ENCODE peak calls at places on chromosomes 1 and 21, in four cellular contexts. R is vagina, A is ovary, W is fibroblast of pulmonary artery. C is an unnamed sample.
A peak's percentile ranks its signal among the peaks of the same experiment; 100 is the strongest.

GRCh38 chr1:162984699-162985098 is 84.5 kb upstream of the RGS4 start:
- DNase-seq in R (no peak), A (no peak), W (peak; percentile 96), C (no peak)

GRCh38 chr1:8020032-8020431 is 6.1 kb downstream of the ERRFI1 start:
- DNase-seq in R (no peak), A (no peak), W (peak; percentile 64), C (no peak)

GRCh38 chr1:234708700-234709395 is 98.9 kb upstream of the IRF2BP2 start:
- DNase-seq in R (peak; percentile 93), A (no peak), W (no peak), C (no peak)

GRCh38 chr1:55309053-55309452 is 93.9 kb upstream of the USP24 start:
- DNase-seq in R (no peak), A (no peak), W (peak; percentile 41), C (no peak)

GRCh38 chr1:9465640-9466039 is 73.6 kb upstream of the SLC25A33 start:
- DNase-seq in R (no peak), A (no peak), W (no peak), C (no peak)

GRCh38 chr1:84146375-84147032 is 2.4 kb downstream of the PRKACB start:
- DNase-seq in R (no peak), A (no peak), W (peak; percentile 67), C (peak; percentile 34)

GRCh38 chr21:30839304-30839703 is 9.7 kb upstream of the KRTAP7-1 start:
- DNase-seq in R (no peak), A (no peak), W (peak; percentile 0), C (no peak)

GRCh38 chr1:26531651-26532131 is 2.1 kb downstream of the RPS6KA1 start:
- DNase-seq in R (no peak), A (no peak), W (no peak), C (no peak)

GRCh38 chr1:208942394-208942793 is 641.1 kb upstream of the CAMK1G start:
- DNase-seq in R (no peak), A (no peak), W (peak; percentile 61), C (no peak)

GRCh38 chr21:17622018-17622417 is 9.3 kb upstream of the BTG3 start:
- DNase-seq in R (no peak), A (no peak), W (no peak), C (no peak)

GRCh38 chr1:235266967-235267366 is 61.0 kb downstream of the ARID4B start:
- DNase-seq in R (no peak), A (no peak), W (no peak), C (no peak)

GRCh38 chr1:20719871-20720620 is 2.2 kb upstream of the KIF17 start:
- DNase-seq in R (no peak), A (peak; percentile 9), W (no peak), C (no peak)

GRCh38 chr21:44375281-44375651 is 21.8 kb downstream of the TRPM2 start:
- DNase-seq in R (no peak), A (peak; percentile 17), W (no peak), C (no peak)

GRCh38 chr1:36372617-36373016 is 13.1 kb downstream of the STK40 start:
- DNase-seq in R (no peak), A (no peak), W (no peak), C (no peak)

GRCh38 chr1:167460836-167461235 is 57.5 kb downstream of the CD247 start:
- DNase-seq in R (no peak), A (peak; percentile 25), W (no peak), C (no peak)

GRCh38 chr1:100924991-100925390 is 29.1 kb downstream of the SLC30A7 start:
- DNase-seq in R (no peak), A (no peak), W (no peak), C (no peak)

GRCh38 chr1:161085165-161085564 is 4.2 kb downstream of the NECTIN4 start:
- DNase-seq in R (no peak), A (no peak), W (no peak), C (no peak)

GRCh38 chr1:230785643-230786405 is 38.6 kb downstream of the CAPN9 start:
- DNase-seq in R (no peak), A (no peak), W (no peak), C (no peak)

GRCh38 chr1:7389201-7389785 is 381.8 kb upstream of the VAMP3 start:
- DNase-seq in R (no peak), A (no peak), W (no peak), C (no peak)

GRCh38 chr21:44372616-44373015 is 19.2 kb downstream of the TRPM2 start:
- DNase-seq in R (no peak), A (peak; percentile 7), W (no peak), C (no peak)

GRCh38 chr1:110242062-110242461 is 31.9 kb downstream of the KCNC4 start:
- DNase-seq in R (no peak), A (no peak), W (no peak), C (no peak)

GRCh38 chr21:38534591-38534990 is 36.3 kb upstream of the ERG start:
- DNase-seq in R (no peak), A (no peak), W (no peak), C (no peak)

GRCh38 chr1:27952147-27952546 is 7.6 kb upstream of the XKR8 start:
- DNase-seq in R (no peak), A (no peak), W (no peak), C (no peak)

GRCh38 chr1:58539553-58539952 is 7.0 kb downstream of the OMA1 start:
- DNase-seq in R (no peak), A (no peak), W (peak; percentile 44), C (no peak)

GRCh38 chr1:222912730-222913129 is 97.9 kb downstream of the DISP1 start:
- DNase-seq in R (no peak), A (no peak), W (peak; percentile 49), C (no peak)

GRCh38 chr21:46126321-46127238 is 28.7 kb downstream of the COL6A2 start:
- DNase-seq in R (no peak), A (peak; percentile 44), W (no peak), C (no peak)

GRCh38 chr1:211517006-211517405 is 25.0 kb upstream of the RD3 start:
- DNase-seq in R (no peak), A (no peak), W (no peak), C (no peak)

GRCh38 chr1:36763771-36764170 is 270.5 kb downstream of the GRIK3 start:
- DNase-seq in R (no peak), A (no peak), W (no peak), C (no peak)

GRCh38 chr21:28086861-28087581 is 905.7 kb downstream of the LTN1 start:
- DNase-seq in R (no peak), A (no peak), W (no peak), C (no peak)

GRCh38 chr21:28090546-28090945 is 902.1 kb downstream of the LTN1 start:
- DNase-seq in R (no peak), A (no peak), W (no peak), C (no peak)

GRCh38 chr21:28091500-28091899 is 901.2 kb downstream of the LTN1 start:
- DNase-seq in R (no peak), A (no peak), W (no peak), C (no peak)

GRCh38 chr21:28084951-28085350 is 907.7 kb downstream of the LTN1 start:
- DNase-seq in R (no peak), A (no peak), W (no peak), C (no peak)

DNA sequence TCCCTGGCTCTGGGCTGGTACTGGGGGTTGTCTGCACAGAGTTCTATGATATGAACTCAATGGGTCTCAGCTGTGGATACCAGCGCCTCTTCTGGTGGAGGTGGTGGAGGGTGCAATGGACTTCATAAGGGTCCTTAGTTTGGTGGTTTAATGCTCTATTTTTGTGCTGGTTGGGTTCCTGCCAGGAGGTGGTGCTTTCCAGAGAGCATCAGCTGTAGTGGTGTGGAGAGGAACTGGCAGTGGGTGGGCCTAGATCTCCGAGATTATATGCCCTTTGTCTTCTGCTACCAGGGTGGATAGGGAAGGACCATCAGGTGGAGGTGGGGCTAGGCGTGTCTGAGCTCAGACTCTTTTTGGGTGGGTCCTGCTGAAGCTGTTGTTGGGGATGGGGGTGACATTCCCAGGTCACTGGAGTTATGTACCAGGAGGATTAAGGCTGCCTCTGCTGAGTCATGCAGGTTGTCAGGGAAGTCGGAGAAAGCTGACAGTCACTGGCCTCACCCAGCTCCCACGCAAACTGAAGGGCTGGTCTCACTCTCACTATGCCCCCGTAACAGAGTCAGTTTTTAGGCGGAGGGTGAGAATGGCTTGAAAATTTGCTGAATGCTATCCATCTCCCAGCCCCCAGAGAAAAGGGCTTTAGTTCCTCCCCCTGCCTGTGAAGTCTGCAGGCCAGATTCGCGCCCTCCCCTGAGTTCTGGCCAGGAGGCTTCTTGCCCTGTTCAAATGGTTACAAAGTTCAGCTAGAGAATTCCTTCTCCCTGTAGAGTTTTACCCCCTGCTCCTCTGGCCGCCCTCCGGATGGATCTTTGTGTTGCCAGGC is 902.9 kb downstream of the LTN1 start:
- DNase-seq in R (no peak), A (no peak), W (no peak), C (no peak)
- H3K4me3 ChIP-seq in R (no peak overlapping the region), A (no peak overlapping the region), W (no peak overlapping the region), C (no peak overlapping the region)

GRCh38 chr1:201504179-201504631 is 2.7 kb downstream of the CSRP1 start:
- DNase-seq in R (no peak), A (no peak), W (peak; percentile 63), C (no peak)
- H3K4me3 ChIP-seq in R (peak overlapping the region; percentile 87), A (peak overlapping the region; percentile 95), W (peak overlapping the region; percentile 85), C (no peak overlapping the region)

DNA sequence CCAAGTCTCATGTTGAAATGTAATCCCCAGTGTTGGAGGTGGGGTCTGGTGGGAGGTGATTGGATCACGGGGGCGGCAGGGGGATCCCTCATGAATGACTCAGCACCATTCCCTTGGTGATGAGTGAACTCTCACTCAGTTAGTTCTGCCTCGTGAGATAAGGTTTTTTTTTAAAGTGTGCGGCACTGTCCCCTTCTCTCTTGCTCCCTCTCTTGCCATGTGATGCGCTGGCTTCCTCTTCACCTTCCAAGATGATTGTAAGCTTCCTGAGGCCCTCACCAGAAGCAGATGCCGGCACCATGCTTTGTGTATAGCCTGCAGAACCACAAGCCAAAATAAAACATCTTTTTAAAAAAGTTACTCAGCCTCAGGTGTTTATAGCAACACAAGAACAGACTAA is 19.8 kb upstream of the RAP1A start:
- DNase-seq in R (no peak), A (no peak), W (no peak), C (no peak)
- H3K4me3 ChIP-seq in R (no peak overlapping the region), A (no peak overlapping the region), W (no peak overlapping the region), C (no peak overlapping the region)

DNA sequence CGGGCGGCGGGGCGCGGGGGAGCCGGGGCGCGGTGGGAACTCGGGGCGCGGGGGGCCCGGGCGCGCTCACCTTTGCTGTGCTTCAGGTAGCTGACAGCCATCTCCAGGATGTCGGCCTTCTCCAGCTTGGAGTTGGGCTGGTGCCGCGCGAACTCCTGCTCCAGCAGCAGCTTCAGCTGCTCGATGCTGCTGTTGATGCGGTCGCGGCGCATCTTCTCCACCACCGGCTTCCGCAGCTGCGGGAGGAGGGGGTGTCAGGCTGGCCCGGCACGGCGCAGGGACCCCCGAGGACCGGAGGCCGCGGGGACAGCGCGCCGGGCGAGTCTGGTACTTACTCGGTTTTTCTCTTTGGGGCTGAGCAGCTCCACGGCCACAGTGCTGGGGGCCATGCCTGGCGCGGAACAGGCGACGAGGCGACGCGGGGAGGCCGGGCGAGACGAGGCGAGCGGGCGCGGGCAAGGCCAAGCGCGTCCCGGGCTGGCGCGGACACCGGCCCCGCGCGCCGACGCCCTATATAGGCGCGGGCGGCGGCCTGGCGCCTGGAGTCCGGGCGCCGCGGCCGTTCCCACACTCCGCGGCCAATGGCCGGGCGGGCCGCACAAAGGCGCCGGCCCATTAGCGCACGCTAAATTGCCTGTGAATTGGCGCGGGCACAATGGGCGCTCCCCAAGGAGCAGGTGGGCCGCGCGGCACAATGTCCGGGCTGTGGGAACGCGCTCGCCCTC is at the start of gene HES5:
- DNase-seq in R (no peak), A (no peak), W (no peak), C (no peak)
- H3K4me3 ChIP-seq in R (peak within 1 kb of the TSS; percentile 46), A (no peak within 1 kb of the TSS), W (no peak within 1 kb of the TSS), C (no peak within 1 kb of the TSS)